ENCODE peak calls at places on chromosomes 6 and 20, in four cellular contexts. One of them, this sample, is unnamed.

GRCh38 chr6:150936021-150936555 is 70.6 kb downstream of the MTHFD1L start:
- DNase-seq in K562: no peak
- DNase-seq in GM12891: no peak
- DNase-seq in GM12878: no peak
- DNase-seq in this sample: no peak

GRCh38 chr6:44289726-44290125 is 19.5 kb downstream of the TMEM151B start:
- DNase-seq in K562: no peak
- DNase-seq in GM12891: no peak
- DNase-seq in GM12878: no peak
- DNase-seq in this sample: no peak

GRCh38 chr20:36162272-36162966 is 7.9 kb downstream of the EPB41L1 start:
- DNase-seq in K562: peak; percentile 49
- DNase-seq in GM12891: no peak
- DNase-seq in GM12878: no peak
- DNase-seq in this sample: no peak

GRCh38 chr6:5302995-5303622 is 41.8 kb downstream of the FARS2 start:
- DNase-seq in K562: no peak
- DNase-seq in GM12891: peak; percentile 15
- DNase-seq in GM12878: peak; percentile 41
- DNase-seq in this sample: no peak

GRCh38 chr6:165119231-165120020 is 190.0 kb downstream of the C6orf118 start:
- DNase-seq in K562: no peak
- DNase-seq in GM12891: no peak
- DNase-seq in GM12878: no peak
- DNase-seq in this sample: no peak

GRCh38 chr20:49674383-49675352 is 39.0 kb downstream of the B4GALT5 start:
- DNase-seq in K562: no peak
- DNase-seq in GM12891: no peak
- DNase-seq in GM12878: no peak
- DNase-seq in this sample: no peak

GRCh38 chr6:5529015-5529414 is 267.7 kb downstream of the FARS2 start:
- DNase-seq in K562: no peak
- DNase-seq in GM12891: no peak
- DNase-seq in GM12878: no peak
- DNase-seq in this sample: no peak

GRCh38 chr6:167554854-167555253 is 230.0 kb downstream of the TTLL2 start:
- DNase-seq in K562: no peak
- DNase-seq in GM12891: no peak
- DNase-seq in GM12878: no peak
- DNase-seq in this sample: no peak

GRCh38 chr6:157219201-157220200 is 103.8 kb downstream of the TMEM242 start:
- DNase-seq in K562: no peak
- DNase-seq in GM12891: no peak
- DNase-seq in GM12878: no peak
- DNase-seq in this sample: no peak

GRCh38 chr20:19757487-19757972 is 528 bp upstream of the RIN2 start:
- DNase-seq in K562: no peak
- DNase-seq in GM12891: no peak
- DNase-seq in GM12878: no peak
- DNase-seq in this sample: no peak

GRCh38 chr20:49245921-49246740 is 26.9 kb downstream of the DDX27 start:
- DNase-seq in K562: peak; percentile 62
- DNase-seq in GM12891: peak; percentile 35
- DNase-seq in GM12878: no peak
- DNase-seq in this sample: peak; percentile 41

GRCh38 chr6:122789862-122790739 is 1.0 kb downstream of the SMPDL3A start:
- DNase-seq in K562: peak; percentile 18
- DNase-seq in GM12891: peak; percentile 15
- DNase-seq in GM12878: no peak
- DNase-seq in this sample: peak; percentile 25

GRCh38 chr20:53880108-53880641 is 190.2 kb downstream of the BCAS1 start:
- DNase-seq in K562: no peak
- DNase-seq in GM12891: no peak
- DNase-seq in GM12878: no peak
- DNase-seq in this sample: no peak

GRCh38 chr20:64106981-64107735 is at the start of gene NPBWR2:
- DNase-seq in K562: peak; percentile 55
- DNase-seq in GM12891: no peak
- DNase-seq in GM12878: no peak
- DNase-seq in this sample: no peak

GRCh38 chr20:57792386-57793095 is 82.7 kb upstream of the PMEPA1 start:
- DNase-seq in K562: no peak
- DNase-seq in GM12891: no peak
- DNase-seq in GM12878: no peak
- DNase-seq in this sample: no peak

GRCh38 chr6:167648506-167649278 is 178.0 kb upstream of the AFDN start:
- DNase-seq in K562: no peak
- DNase-seq in GM12891: no peak
- DNase-seq in GM12878: no peak
- DNase-seq in this sample: no peak

GRCh38 chr6:42417641-42418112 is 34.0 kb downstream of the TRERF1 start:
- DNase-seq in K562: no peak
- DNase-seq in GM12891: no peak
- DNase-seq in GM12878: no peak
- DNase-seq in this sample: no peak

GRCh38 chr6:35550437-35550836 is 37.7 kb upstream of the TULP1 start:
- DNase-seq in K562: no peak
- DNase-seq in GM12891: no peak
- DNase-seq in GM12878: no peak
- DNase-seq in this sample: no peak
- TF ChIP-seq SPI1 in K562: no peak
- TF ChIP-seq SPI1 in GM12891: no peak
- TF ChIP-seq SPI1 in GM12878: no peak
- TF ChIP-seq SPI1 in this sample: no peak

DNA sequence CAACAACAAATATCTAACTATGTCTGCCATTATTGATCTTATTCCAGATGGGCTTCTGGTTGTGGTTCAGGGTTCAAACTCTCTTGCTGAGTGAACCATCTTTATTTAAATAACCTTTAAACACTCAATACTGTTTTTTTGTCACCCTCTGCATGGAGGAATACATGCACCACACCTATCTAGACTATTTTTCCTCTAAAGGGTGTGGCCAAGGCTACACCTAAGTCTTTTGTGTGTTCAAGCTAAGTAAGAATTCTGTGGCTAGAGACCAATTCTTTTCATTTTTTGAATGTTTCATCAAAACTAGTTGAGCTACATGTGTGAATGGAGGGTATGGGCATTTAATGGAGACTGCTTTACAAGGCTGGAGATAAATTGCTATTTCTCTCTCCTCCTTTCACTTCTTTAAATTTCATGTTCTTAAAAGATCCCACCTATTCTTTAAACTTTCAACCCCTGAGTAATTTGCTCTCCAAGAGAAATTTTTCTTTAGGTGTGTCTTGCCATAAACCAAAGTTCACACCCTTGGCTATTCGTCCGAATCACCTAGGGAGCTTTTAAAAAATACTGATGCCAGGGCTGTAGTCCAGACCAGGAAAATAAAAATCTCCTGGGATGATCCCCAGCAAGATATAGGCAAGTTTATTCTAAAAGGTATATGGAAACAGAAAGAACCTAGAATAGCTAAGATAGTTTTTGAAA is 24.8 kb upstream of the MBOAT1 start:
- DNase-seq in K562: no peak
- DNase-seq in GM12891: no peak
- DNase-seq in GM12878: no peak
- DNase-seq in this sample: no peak
- TF ChIP-seq POLR2AphosphoS5 in K562: no peak
- TF ChIP-seq POLR2AphosphoS5 in GM12891: no peak
- TF ChIP-seq POLR2AphosphoS5 in GM12878: no peak
- TF ChIP-seq POLR2AphosphoS5 in this sample: no peak

GRCh38 chr6:32194825-32195651 is 2.6 kb upstream of the GPSM3 start:
- DNase-seq in K562: no peak
- DNase-seq in GM12891: no peak
- DNase-seq in GM12878: no peak
- DNase-seq in this sample: peak; percentile 65
- TF ChIP-seq SPI1 in K562: no peak
- TF ChIP-seq SPI1 in GM12891: no peak
- TF ChIP-seq SPI1 in GM12878: no peak
- TF ChIP-seq SPI1 in this sample: no peak

GRCh38 chr20:45449528-45449927 is 20.0 kb upstream of the WFDC2 start:
- DNase-seq in K562: no peak
- DNase-seq in GM12891: no peak
- DNase-seq in GM12878: no peak
- DNase-seq in this sample: no peak
- TF ChIP-seq POLR2AphosphoS5 in K562: no peak
- TF ChIP-seq POLR2AphosphoS5 in GM12891: no peak
- TF ChIP-seq POLR2AphosphoS5 in GM12878: no peak
- TF ChIP-seq POLR2AphosphoS5 in this sample: no peak

DNA sequence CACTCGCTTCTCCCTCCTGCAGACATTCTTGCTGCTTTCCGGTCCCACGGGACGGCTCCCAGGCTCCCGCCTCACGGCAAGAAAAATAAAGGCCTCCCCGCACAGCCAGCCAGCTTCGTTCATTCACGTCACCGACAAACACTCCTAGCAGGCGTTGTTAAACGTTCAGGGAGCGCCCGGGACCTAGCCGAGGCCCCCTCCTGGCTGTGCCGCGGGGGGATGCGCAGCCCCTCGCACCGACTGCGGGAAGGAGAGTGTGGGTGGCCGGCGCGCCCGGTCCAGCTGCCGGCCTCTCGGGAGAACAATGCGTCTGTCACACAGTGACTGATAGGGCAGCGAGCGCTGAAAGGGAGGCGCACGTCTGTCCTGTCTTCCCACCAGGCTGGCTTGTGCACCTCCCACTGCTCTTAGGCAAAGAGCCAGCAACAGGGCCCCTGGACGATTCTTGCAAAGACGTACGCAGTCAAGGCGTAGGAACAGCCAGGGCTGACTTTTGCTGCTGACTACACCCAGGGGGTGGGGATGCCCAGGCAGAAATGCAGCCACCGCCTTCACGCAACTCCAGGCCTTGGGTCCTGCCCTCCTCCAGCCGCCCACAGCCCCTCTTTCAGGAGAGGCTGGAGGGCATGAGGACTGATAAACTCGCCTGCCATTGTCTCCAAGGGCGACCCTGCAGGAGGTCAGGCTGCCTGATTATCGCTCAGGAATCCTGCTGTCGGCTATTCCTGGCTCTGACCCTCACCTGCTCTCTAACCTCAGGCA is 61.8 kb upstream of the HDDC2 start:
- DNase-seq in K562: no peak
- DNase-seq in GM12891: no peak
- DNase-seq in GM12878: no peak
- DNase-seq in this sample: no peak
- TF ChIP-seq SPI1 in K562: no peak
- TF ChIP-seq SPI1 in GM12891: no peak
- TF ChIP-seq SPI1 in GM12878: no peak
- TF ChIP-seq SPI1 in this sample: no peak

GRCh38 chr20:41476013-41476441 is 109.4 kb upstream of the EMILIN3 start:
- DNase-seq in K562: no peak
- DNase-seq in GM12891: no peak
- DNase-seq in GM12878: no peak
- DNase-seq in this sample: no peak
- TF ChIP-seq POLR2AphosphoS5 in K562: no peak
- TF ChIP-seq POLR2AphosphoS5 in GM12891: no peak
- TF ChIP-seq POLR2AphosphoS5 in GM12878: no peak
- TF ChIP-seq POLR2AphosphoS5 in this sample: no peak

GRCh38 chr20:44886828-44887227 is 1.3 kb downstream of the YWHAB start:
- DNase-seq in K562: no peak
- DNase-seq in GM12891: no peak
- DNase-seq in GM12878: no peak
- DNase-seq in this sample: no peak

GRCh38 chr20:44885392-44886275 is at the start of gene YWHAB:
- DNase-seq in K562: peak; percentile 96
- DNase-seq in GM12891: peak; percentile 92
- DNase-seq in GM12878: peak; percentile 89
- DNase-seq in this sample: peak; percentile 95

GRCh38 chr20:44884907-44885391 is 556 bp upstream of the YWHAB start:
- DNase-seq in K562: no peak
- DNase-seq in GM12891: no peak
- DNase-seq in GM12878: no peak
- DNase-seq in this sample: no peak

GRCh38 chr20:44887466-44887865 is 2.0 kb downstream of the YWHAB start:
- DNase-seq in K562: no peak
- DNase-seq in GM12891: no peak
- DNase-seq in GM12878: no peak
- DNase-seq in this sample: no peak

GRCh38 chr20:44886276-44886671 is 769 bp downstream of the YWHAB start:
- DNase-seq in K562: no peak
- DNase-seq in GM12891: no peak
- DNase-seq in GM12878: no peak
- DNase-seq in this sample: no peak
- TF ChIP-seq SPI1 in K562: no peak
- TF ChIP-seq SPI1 in GM12891: no peak
- TF ChIP-seq SPI1 in GM12878: no peak
- TF ChIP-seq SPI1 in this sample: no peak

GRCh38 chr20:32031007-32031958 is 20.8 kb upstream of the HCK start:
- DNase-seq in K562: peak; percentile 72
- DNase-seq in GM12891: peak; percentile 44
- DNase-seq in GM12878: no peak
- DNase-seq in this sample: peak; percentile 64
- TF ChIP-seq POLR2AphosphoS5 in K562: no peak
- TF ChIP-seq POLR2AphosphoS5 in GM12891: no peak
- TF ChIP-seq POLR2AphosphoS5 in GM12878: no peak
- TF ChIP-seq POLR2AphosphoS5 in this sample: no peak

GRCh38 chr20:41145317-41145716 is 8.0 kb downstream of the PLCG1 start:
- DNase-seq in K562: no peak
- DNase-seq in GM12891: no peak
- DNase-seq in GM12878: no peak
- DNase-seq in this sample: no peak
- TF ChIP-seq SPI1 in K562: no peak
- TF ChIP-seq SPI1 in GM12891: no peak
- TF ChIP-seq SPI1 in GM12878: no peak
- TF ChIP-seq SPI1 in this sample: no peak

This sample was measured in HL-60.